ENCODE peak calls at places on chromosomes 2 and 18, in eight cellular contexts. H is AG04449, C is PC-3, J is breast epithelium, E is left ventricle myocardium inferior, Y is mucosa of descending colon, G is SK-N-SH, R is foreskin fibroblast. T is an unnamed sample.

GRCh38 chr2:240553956-240554480 is 3.8 kb downstream of the ANKMY1 start:
- DNase-seq in H (no peak), C (no peak), J (no peak), E (no peak), Y (no peak), G (no peak), R (no peak), T (no peak)

GRCh38 chr2:39705638-39706037 is 39.9 kb downstream of the TMEM178A start:
- DNase-seq in H (no peak), C (no peak), J (no peak), E (no peak), Y (no peak), G (no peak), R (no peak), T (no peak)

GRCh38 chr2:165758276-165758675 is 35.8 kb downstream of the GALNT3 start:
- DNase-seq in H (no peak), C (peak), J (no peak), E (no peak), Y (no peak), G (peak), R (peak), T (no peak)

GRCh38 chr2:20675701-20676352 is 8.9 kb downstream of the GDF7 start:
- DNase-seq in H (no peak), C (peak), J (no peak), E (no peak), Y (peak), G (no peak), R (peak), T (peak)

GRCh38 chr2:85151026-85151425 is 17.8 kb downstream of the TCF7L1 start:
- DNase-seq in H (no peak), C (no peak), J (no peak), E (no peak), Y (no peak), G (no peak), R (no peak), T (no peak)

GRCh38 chr2:46711156-46711555 is 204.4 kb downstream of the MCFD2 start:
- DNase-seq in H (no peak), C (no peak), J (no peak), E (no peak), Y (no peak), G (no peak), R (peak), T (no peak)

GRCh38 chr2:211086049-211086448 is 529.6 kb downstream of the CPS1 start:
- DNase-seq in H (no peak), C (no peak), J (no peak), E (no peak), Y (no peak), G (no peak), R (no peak), T (no peak)

GRCh38 chr2:111165084-111165483 is 44.4 kb downstream of the BCL2L11 start:
- DNase-seq in H (no peak), C (no peak), J (no peak), E (peak), Y (no peak), G (peak), R (peak), T (no peak)

GRCh38 chr2:115036818-115037217 is 594.4 kb downstream of the DPP10 start:
- DNase-seq in H (no peak), C (no peak), J (no peak), E (no peak), Y (no peak), G (no peak), R (no peak), T (no peak)

GRCh38 chr2:67516358-67516757 is 119.2 kb downstream of the ETAA1 start:
- DNase-seq in H (no peak), C (no peak), J (no peak), E (no peak), Y (no peak), G (no peak), R (peak), T (no peak)

GRCh38 chr2:38997784-38998183 is 108.1 kb downstream of the ARHGEF33 start:
- DNase-seq in H (peak), C (peak), J (no peak), E (no peak), Y (no peak), G (no peak), R (peak), T (no peak)

GRCh38 chr2:147173798-147174197 is 671.0 kb upstream of the ACVR2A start:
- DNase-seq in H (no peak), C (no peak), J (no peak), E (no peak), Y (no peak), G (no peak), R (no peak), T (no peak)

GRCh38 chr2:219954331-219954730 is 326.9 kb downstream of the SLC4A3 start:
- DNase-seq in H (no peak), C (no peak), J (no peak), E (no peak), Y (no peak), G (no peak), R (no peak), T (no peak)

GRCh38 chr2:15983496-15983895 is 43.1 kb downstream of the MYCN start:
- DNase-seq in H (no peak), C (no peak), J (no peak), E (no peak), Y (no peak), G (no peak), R (no peak), T (no peak)

GRCh38 chr2:88739985-88740600 is 48.6 kb downstream of the RPIA start:
- DNase-seq in H (peak), C (peak), J (peak), E (peak), Y (no peak), G (peak), R (peak), T (peak)

GRCh38 chr2:38572167-38572566 is 30.6 kb downstream of the HNRNPLL start:
- DNase-seq in H (peak), C (no peak), J (no peak), E (no peak), Y (no peak), G (no peak), R (peak), T (no peak)

GRCh38 chr2:221671515-221671914 is 99.4 kb upstream of the EPHA4 start:
- DNase-seq in H (no peak), C (peak), J (no peak), E (no peak), Y (no peak), G (no peak), R (peak), T (no peak)

GRCh38 chr2:138964413-138964812 is 184.2 kb upstream of the NXPH2 start:
- DNase-seq in H (no peak), C (peak), J (no peak), E (no peak), Y (no peak), G (no peak), R (no peak), T (no peak)

GRCh38 chr2:100875516-100876230 is 55.7 kb downstream of the NPAS2 start:
- DNase-seq in H (no peak), C (no peak), J (no peak), E (no peak), Y (no peak), G (no peak), R (no peak), T (no peak)

GRCh38 chr18:48975817-48976649 is 25.3 kb upstream of the SMAD7 start:
- DNase-seq in H (no peak), C (peak), J (no peak), E (peak), Y (no peak), G (peak), R (peak), T (peak)

GRCh38 chr2:218060122-218060521 is 8.9 kb upstream of the RUFY4 start:
- DNase-seq in H (no peak), C (no peak), J (no peak), E (no peak), Y (no peak), G (no peak), R (no peak), T (no peak)

GRCh38 chr2:8999802-9000201 is 3.7 kb downstream of the MBOAT2 start:
- DNase-seq in H (no peak), C (peak), J (no peak), E (no peak), Y (no peak), G (no peak), R (no peak), T (no peak)

DNA sequence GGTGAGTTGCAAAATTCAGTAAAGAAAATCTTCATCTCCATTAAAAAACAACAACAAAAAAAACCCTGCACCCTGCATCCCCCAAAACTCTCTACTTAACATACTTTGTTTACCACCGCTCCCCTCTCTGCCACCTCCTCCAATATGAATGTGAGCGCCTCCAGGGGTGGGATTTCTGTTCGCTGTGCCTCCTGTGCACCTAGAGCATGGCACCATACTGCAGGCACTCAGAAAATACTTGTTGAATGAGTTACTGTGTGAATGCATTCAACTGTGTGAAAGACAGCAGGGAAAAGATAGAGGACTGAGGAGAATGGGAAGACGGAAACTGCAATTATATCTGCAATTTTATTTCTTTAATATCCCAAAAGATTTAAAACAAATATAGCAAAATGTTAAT is 4.5 kb downstream of the CEBPZ start:
- DNase-seq in H (no peak), C (no peak), J (no peak), E (no peak), Y (no peak), G (no peak), R (no peak), T (no peak)
- TF ChIP-seq CTCF in H (no peak), C (no peak), J (no peak), E (no peak), Y (no peak), G (no peak), R (no peak), T (no peak)

DNA sequence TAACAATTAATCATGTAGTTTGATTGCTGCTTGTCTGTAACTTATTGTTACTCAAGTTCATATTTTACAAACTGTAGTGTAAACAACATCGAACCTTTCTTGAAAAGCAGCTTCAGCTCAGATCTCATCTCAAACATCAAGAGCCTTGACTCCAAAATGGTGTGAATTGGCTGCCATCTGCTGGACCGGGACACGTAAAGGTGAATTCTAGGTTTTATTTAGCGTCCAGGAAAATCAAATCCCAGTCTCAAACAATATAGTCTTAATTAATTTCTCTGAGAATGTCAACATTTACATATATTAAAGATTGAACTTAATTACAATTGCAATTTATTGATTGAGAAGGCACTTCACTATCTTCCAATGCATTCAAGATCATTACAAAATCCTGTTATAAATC is 453.0 kb downstream of the GALR1 start:
- DNase-seq in H (no peak), C (peak), J (no peak), E (no peak), Y (no peak), G (peak), R (peak), T (no peak)
- TF ChIP-seq CTCF in H (no peak), C (peak), J (no peak), E (no peak), Y (no peak), G (no peak), R (no peak), T (no peak)

GRCh38 chr18:32261003-32261402 is 71.2 kb downstream of the MEP1B start:
- DNase-seq in H (no peak), C (no peak), J (no peak), E (no peak), Y (no peak), G (no peak), R (no peak), T (no peak)
- TF ChIP-seq CTCF in H (no peak), C (no peak), J (no peak), E (no peak), Y (no peak), G (peak), R (no peak), T (no peak)

GRCh38 chr18:55320399-55321255 is 267.4 kb downstream of the TCF4 start:
- DNase-seq in H (no peak), C (no peak), J (no peak), E (no peak), Y (no peak), G (no peak), R (peak), T (no peak)

GRCh38 chr18:55324166-55324565 is 263.8 kb downstream of the TCF4 start:
- DNase-seq in H (no peak), C (no peak), J (no peak), E (no peak), Y (no peak), G (no peak), R (no peak), T (no peak)

GRCh38 chr18:55321268-55322175 is 266.5 kb downstream of the TCF4 start:
- DNase-seq in H (no peak), C (peak), J (peak), E (peak), Y (peak), G (peak), R (peak), T (peak)

GRCh38 chr18:55323051-55323994 is 264.7 kb downstream of the TCF4 start:
- DNase-seq in H (no peak), C (no peak), J (no peak), E (no peak), Y (no peak), G (no peak), R (peak), T (no peak)

DNA sequence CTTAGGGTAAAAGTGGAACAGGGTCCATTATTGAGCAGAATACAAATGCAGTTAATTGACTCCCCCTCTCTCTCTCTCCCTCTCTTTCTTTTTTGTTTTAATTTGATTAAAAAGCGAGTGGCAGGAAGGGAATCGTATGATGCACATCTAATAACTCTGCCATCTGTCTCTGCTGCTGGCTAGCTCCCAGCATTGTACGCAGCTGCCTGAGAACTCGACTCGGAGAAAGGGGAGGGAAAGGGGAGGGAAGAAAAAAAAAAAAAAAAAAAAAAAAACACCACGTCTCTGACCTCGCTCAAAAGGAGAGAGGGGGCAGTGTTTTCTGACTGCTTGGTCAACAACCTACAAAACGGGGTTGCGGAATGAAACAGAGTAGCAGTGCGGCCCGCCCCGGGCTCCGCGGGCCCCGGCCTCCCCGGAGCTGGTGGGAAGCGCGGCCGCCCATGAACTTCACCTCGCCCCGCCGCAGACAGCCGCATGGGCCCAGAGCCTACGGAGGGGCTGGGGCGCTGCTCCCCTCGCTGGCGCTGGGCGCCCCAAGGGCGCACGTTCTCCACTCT is 265.7 kb downstream of the TCF4 start:
- DNase-seq in H (peak), C (peak), J (peak), E (peak), Y (peak), G (peak), R (peak), T (peak)
- TF ChIP-seq CTCF in H (no peak), C (no peak), J (no peak), E (peak), Y (no peak), G (peak), R (peak), T (no peak)

GRCh38 chr2:224058048-224058775 is 19.1 kb upstream of the SERPINE2 start:
- DNase-seq in H (no peak), C (no peak), J (no peak), E (no peak), Y (no peak), G (no peak), R (no peak), T (no peak)
- TF ChIP-seq CTCF in H (no peak), C (peak), J (no peak), E (peak), Y (no peak), G (peak), R (no peak), T (no peak)

GRCh38 chr2:232265329-232265728 is 113.2 kb upstream of the ALPP start:
- DNase-seq in H (no peak), C (no peak), J (no peak), E (no peak), Y (no peak), G (no peak), R (no peak), T (no peak)
- TF ChIP-seq CTCF in H (no peak), C (no peak), J (no peak), E (no peak), Y (no peak), G (no peak), R (no peak), T (no peak)

GRCh38 chr2:227499971-227500630 is 28.1 kb downstream of the AGFG1 start:
- DNase-seq in H (no peak), C (no peak), J (no peak), E (no peak), Y (no peak), G (no peak), R (no peak), T (no peak)
- TF ChIP-seq CTCF in H (no peak), C (peak), J (no peak), E (no peak), Y (no peak), G (no peak), R (no peak), T (no peak)

DNA sequence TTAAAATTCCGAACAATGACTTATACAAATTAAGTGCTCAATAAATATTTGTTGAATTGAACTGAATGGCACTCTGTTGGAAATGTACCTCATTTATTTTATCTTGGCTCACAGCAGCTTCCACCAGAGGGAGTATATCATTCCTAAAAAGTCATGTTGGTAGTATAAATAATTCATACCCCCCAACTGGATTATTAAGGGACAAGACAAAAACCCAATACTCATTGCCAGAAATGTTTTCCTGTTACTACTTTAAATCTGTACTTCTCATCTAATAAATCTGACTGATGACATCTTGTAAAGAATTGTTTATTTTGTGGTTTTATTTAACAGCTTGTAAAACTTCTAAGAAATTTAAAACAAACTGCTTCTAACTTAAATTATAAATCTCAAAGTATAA is 163.9 kb downstream of the CDH2 start:
- DNase-seq in H (no peak), C (peak), J (no peak), E (no peak), Y (no peak), G (no peak), R (peak), T (no peak)
- TF ChIP-seq CTCF in H (peak), C (peak), J (no peak), E (peak), Y (no peak), G (peak), R (peak), T (no peak)

DNA sequence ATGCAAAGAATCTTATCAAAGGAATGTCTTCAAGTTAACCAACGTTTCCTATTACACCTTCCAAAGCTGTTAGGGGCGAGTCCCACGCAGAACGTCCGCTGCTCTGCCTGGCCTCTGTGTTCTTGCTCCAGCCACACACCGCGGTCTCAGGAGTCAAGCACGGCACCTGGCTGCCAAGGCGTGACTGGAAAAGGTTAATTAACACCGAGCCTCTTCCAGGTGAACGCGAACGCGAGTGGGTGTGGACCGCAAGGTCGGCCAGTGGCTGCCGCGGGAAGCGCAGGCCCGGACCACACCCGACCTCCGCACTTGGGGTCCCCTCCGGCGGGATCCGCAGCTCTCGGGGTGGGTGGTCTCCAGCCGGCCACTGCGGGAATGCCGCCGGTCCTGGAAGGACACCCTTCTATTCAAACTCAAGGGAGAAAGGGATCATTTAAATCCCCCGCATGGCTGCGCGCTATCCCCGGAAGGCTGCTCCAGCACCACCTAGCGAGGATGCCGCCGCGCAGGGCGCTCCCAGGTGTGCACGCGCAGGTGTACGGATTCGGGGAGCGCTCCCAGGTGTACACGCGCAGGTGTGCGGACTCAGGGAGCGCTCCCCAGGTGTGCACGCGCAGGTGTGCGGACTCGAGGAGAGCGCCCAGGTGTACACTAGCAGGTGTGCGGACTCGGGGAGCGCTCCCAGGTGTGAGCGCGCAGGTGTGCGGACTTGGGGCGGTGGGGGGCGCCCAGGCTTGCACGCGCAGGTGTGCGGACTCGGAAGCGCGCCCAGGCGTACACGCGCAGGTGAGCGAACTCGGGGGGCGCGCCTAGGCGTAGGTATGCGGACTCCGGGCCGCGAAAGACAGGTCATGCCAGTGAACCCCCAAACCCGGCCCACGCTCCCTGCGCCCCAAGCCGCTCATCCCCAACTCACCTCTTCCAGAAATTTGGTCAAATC is 662 bp downstream of the CYB5A start:
- DNase-seq in H (no peak), C (peak), J (no peak), E (peak), Y (peak), G (peak), R (no peak), T (peak)
- TF ChIP-seq CTCF in H (no peak), C (peak), J (peak), E (peak), Y (no peak), G (no peak), R (no peak), T (no peak)

DNA sequence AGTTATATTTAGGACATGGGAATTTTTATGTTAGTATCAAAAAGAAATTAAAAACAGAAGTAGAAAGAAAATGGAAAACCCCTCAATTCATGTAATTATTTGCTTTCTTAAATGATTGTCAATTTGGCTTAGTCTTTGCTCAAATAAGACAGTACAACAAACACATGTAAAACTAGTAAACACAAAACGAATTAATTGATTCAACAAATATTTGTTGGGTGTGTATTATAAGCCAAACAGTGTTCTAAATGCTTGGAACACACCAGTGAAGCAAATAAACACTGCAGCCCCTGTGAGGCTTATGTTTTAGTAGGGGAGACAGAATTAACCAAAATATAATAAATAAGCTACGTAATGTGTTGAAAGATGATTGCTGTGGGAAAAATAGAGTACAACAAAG is 234.5 kb upstream of the STON1 start:
- DNase-seq in H (no peak), C (no peak), J (no peak), E (no peak), Y (no peak), G (no peak), R (no peak), T (no peak)
- TF ChIP-seq CTCF in H (no peak), C (no peak), J (no peak), E (no peak), Y (no peak), G (no peak), R (no peak), T (no peak)